ENCODE peak calls at places on chromosomes 4 and X, in four cellular contexts. U is sigmoid colon, M is right atrium auricular region, Q is MM.1S. Y is an unnamed sample. For H3K4me1, the result is how much of the 10 kb centered on the place peaks cover.

GRCh38 chr4:169100656-169101055 is 90.6 kb upstream of the CBR4 start:
- DNase-seq in U (no peak), M (no peak), Q (no peak), Y (peak)

GRCh38 chr4:104879367-104879766 is 267.3 kb upstream of the TET2 start:
- DNase-seq in M (no peak), U (no peak), Q (peak), Y (no peak)

GRCh38 chrX:101450951-101451350 is 34.3 kb upstream of the ARMCX4 start:
- DNase-seq in Q (no peak), U (no peak), M (no peak), Y (no peak)

GRCh38 chr4:3252831-3253641 is 4.1 kb downstream of the MSANTD1 start:
- DNase-seq in M (no peak), Q (no peak), U (peak), Y (no peak)

GRCh38 chr4:163107754-163108153 is 58.9 kb downstream of the NAF1 start:
- DNase-seq in U (no peak), M (no peak), Q (peak), Y (no peak)

GRCh38 chr4:87011340-87012034 is 76.7 kb downstream of the AFF1 start:
- DNase-seq in U (no peak), M (no peak), Q (no peak), Y (no peak)

GRCh38 chr4:182197611-182198010 is 45.6 kb upstream of the TENM3 start:
- DNase-seq in M (no peak), Q (no peak), U (no peak), Y (no peak)

GRCh38 chrX:7205037-7205577 is 57.2 kb upstream of the PUDP start:
- DNase-seq in M (no peak), U (no peak), Q (no peak), Y (no peak)

GRCh38 chrX:48940404-48940955 is 16.9 kb downstream of the OTUD5 start:
- DNase-seq in Q (peak), M (no peak), U (no peak), Y (no peak)

GRCh38 chr4:41022116-41022515 is 192.2 kb downstream of the APBB2 start:
- DNase-seq in M (no peak), Q (no peak), U (no peak), Y (no peak)

GRCh38 chr4:60223098-60223497 is 977.0 kb upstream of the ADGRL3 start:
- DNase-seq in M (no peak), U (no peak), Q (no peak), Y (no peak)

DNA sequence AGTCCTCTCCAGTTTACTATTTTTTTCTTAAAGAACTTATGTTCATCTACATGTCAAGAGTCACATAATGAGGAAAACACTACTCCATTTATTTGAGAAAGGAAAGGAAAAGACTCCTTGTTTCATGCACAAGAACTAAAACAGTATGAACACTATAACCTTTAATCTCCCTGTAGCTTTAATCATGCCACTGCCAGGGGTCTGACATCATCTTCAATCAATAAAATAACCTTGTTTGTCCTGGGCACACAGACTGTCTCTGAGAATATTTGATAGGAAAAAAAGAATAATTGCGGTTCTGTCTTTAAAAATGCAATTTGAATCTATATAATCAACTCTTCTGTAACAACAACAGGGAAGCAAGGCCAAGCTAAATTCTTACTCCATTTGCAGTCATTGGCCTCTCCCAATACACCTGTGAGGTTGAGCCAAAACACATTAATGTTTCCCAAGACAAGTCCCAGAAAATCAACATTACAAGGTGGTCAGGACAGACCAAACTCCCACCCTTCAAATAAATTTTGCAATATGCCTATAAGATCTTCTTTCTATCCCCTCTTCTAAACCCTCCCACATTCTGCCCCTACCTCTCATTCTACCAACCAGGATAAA is 13.2 kb downstream of the AMOT start:
- DNase-seq in M (no peak), U (no peak), Q (no peak), Y (no peak)
- H3K4me1 ChIP-seq in M (under half), U (under half), Q (under half), Y (under half)

DNA sequence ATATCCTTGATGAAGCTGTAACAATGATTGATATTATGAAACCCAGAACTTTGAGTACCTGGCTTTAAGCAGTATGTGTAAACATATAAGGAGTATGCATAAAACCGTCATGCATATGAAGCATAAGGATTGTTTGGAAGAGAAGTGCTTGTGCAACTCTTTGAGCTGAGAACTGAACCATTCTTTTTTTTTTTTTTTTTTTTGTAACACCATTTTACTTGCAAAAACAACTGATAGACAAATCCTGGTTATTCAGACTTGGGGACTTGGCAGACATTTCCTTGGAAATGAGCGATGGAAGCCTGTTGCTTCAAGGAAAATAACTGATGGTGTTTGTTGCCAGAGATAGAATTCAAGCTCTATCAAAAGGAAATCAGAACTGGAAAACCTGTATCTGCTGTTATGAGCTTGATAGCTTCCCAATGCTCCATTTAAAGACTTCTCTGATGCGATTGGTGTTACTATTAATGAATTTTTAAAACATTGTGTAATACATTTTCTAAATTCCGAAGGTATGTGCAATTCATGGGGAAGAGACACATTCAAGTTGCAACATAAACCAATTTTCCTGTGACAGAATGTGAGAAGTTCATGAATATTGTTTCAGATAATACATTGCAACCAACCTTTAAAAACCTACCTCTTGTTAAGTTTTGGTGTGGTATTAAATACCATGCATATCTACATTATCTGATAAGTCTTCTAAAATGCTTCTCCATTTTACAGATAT is 47.0 kb upstream of the FAT1 start:
- DNase-seq in M (no peak), Q (no peak), U (no peak), Y (no peak)
- H3K4me3 ChIP-seq in M (no peak), Q (no peak), U (no peak), Y (no peak)

DNA sequence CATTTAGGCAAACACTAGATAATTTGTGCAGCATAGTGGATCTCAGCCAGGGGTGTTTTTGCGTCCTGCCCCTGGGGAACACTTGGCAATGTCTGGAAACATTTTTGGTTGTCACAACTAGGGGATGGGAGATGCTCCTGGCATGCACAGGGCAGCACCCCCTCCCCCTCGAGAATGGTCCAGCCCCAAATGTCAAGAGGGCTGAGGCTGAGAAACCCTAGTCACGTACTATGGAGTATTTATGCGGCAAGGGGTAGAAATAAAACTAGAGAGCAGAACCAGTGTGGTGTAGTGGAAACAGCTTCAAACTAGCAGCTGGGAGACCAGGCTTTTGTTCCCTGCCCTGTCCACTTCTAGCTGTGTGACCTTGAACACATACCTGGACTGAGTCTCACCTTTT is 38.2 kb upstream of the CLCN4 start:
- DNase-seq in M (no peak), U (no peak), Q (no peak), Y (no peak)
- H3K4me1 ChIP-seq in M (under half), U (under half), Q (half or more), Y (under half)

DNA sequence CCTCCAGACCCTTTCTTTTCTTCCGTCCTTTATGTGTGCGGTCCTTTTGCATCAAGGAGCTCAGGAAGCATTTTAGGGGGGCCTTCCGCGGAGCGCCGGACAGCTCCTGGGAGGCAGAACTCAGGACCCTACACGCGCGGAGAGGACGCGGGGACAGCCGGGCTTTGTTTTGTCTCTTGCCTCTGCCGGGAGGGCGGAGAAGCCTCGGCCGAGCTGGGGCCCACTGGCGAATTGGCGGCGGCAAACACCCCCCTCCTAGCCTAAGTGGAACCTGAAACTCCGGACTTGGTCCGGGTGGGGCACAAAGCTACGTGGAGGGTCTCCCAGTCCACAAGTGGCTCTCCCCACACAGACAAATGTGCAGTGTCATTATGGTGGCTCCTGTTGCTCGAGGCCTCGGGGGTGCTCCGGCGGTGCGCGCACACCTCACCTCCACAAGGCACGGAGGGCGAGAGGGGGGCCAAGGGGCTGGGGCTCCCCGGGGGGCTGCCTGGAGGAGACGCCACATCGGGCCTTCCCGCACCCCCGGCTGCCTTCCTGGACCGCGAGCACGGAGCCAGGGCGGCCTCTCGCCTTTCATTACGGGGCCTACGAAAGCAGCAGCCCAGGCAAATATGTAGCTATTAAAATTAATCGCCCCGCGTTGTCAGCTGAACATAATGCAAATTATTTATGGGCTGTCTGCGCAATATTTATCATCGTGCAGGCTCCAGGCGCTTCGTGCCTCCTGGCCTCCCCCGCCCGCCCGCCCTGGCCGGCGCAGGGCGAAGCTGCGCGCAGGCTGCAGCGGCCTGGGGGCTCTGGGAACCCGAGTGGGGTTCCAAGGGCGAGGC is 70.6 kb upstream of the BCOR start:
- DNase-seq in M (no peak), U (no peak), Q (no peak), Y (no peak)
- H3K4me3 ChIP-seq in M (no peak), U (peak), Q (no peak), Y (peak)

GRCh38 chrX:69161371-69161770 is 3.9 kb downstream of the PJA1 start:
- DNase-seq in Q (no peak), M (no peak), U (no peak), Y (no peak)

GRCh38 chrX:69161786-69162349 is 3.4 kb downstream of the PJA1 start:
- DNase-seq in M (no peak), Q (no peak), U (no peak), Y (no peak)

GRCh38 chrX:69162466-69162865 is 2.8 kb downstream of the PJA1 start:
- DNase-seq in Q (no peak), U (no peak), M (no peak), Y (no peak)

GRCh38 chrX:69165116-69165651 is at the start of gene PJA1:
- DNase-seq in M (peak), U (peak), Q (peak), Y (peak)

GRCh38 chrX:69163936-69164741 is 1.1 kb downstream of the PJA1 start:
- DNase-seq in Q (no peak), M (no peak), U (no peak), Y (peak)
- H3K4me1 ChIP-seq in Q (under half), M (under half), U (under half), Y (under half)

DNA sequence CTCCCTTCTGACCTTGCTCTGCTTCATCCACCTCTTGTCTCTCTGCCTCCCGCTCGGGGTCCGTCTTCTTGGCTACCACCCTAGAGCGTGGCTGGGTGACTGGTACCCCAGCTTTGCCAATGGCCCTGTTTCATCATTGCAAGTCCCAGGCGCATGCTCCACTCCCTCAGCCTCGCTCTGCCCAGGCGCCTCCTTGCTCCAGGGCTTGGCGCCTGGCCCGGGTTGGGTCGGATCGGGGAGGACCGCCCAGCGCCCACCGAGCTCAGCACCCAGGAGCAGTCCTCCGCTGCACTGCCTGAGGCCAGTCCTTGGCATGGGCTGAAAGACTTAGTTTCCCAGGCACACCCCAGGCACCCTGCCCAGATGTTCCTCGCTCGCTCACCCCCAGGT is 577 bp downstream of the BGN start:
- DNase-seq in U (no peak), M (no peak), Q (no peak), Y (no peak)
- H3K4me3 ChIP-seq in U (peak), M (peak), Q (no peak), Y (no peak)

DNA sequence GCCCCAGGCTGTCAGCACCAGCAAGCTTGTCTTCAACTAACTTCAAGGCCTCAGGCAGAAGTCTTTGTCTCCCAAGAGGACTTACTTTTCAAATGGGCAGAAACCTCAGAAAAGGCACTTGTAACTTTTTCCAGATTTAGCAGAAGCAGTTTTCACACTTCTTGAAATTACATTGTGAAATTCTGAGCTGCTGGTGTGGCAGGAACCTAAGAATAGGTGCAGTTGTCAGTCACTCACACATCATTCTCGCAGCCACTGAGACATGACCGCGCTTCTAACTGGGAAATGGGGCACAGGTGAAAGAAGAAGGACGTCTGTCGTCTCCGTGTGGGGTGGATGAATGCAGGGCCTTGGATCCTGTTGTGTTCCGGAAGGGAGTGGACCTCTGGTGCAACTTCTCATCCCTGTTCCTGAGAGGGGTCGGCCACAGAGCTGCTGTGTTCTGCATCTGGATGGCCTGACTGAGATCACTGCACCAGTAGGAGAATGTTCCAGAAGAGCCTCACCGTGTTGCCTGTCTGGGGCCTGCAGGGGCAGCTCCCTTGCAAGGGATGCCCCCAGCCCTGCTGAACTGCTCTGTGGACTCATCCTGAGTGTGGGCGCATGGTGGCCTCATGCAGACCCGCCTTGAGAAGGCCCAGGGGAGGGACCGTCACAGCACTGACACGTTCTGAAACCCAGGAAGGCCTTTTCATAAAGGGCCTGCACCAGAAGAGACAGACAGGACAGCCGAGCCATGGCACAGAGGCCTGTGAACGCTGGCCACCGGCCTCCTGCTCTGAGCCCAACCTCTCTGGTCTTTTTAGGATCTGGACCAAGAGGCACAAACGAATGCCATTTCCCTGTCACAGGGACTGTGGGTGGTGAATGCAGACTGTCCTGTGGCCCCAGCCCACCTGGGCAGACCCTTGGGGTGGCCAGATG is 18.7 kb downstream of the NAT8L start:
- DNase-seq in Q (no peak), U (peak), M (no peak), Y (no peak)
- H3K4me1 ChIP-seq in Q (under half), U (under half), M (under half), Y (under half)

GRCh38 chr4:96193061-96193460 is 353.2 kb downstream of the PDHA2 start:
- DNase-seq in M (no peak), U (no peak), Q (no peak), Y (no peak)

GRCh38 chr4:96186593-96186992 is 346.7 kb downstream of the PDHA2 start:
- DNase-seq in M (no peak), Q (no peak), U (no peak), Y (no peak)

GRCh38 chr4:96194993-96195392 is 355.1 kb downstream of the PDHA2 start:
- DNase-seq in Q (no peak), U (no peak), M (no peak), Y (no peak)

GRCh38 chr4:96189761-96190160 is 349.9 kb downstream of the PDHA2 start:
- DNase-seq in Q (no peak), M (no peak), U (no peak), Y (no peak)
- H3K4me3 ChIP-seq in Q (no peak), M (no peak), U (no peak), Y (no peak)

Y was measured in SJCRH30.